ENCODE peak calls at places on chromosomes 12 and 14, in seven cellular contexts. M is GM23338, O is kidney epithelial cell, T is GM06990, J is epithelial cell of esophagus, H is lower leg skin, Z is upper lobe of right lung. A is an unnamed sample.
A peak's percentile ranks its signal among the peaks of the same experiment; 100 is the strongest.

GRCh38 chr12:38543151-38543550 is 226.6 kb downstream of the ALG10B start:
- DNase-seq in M (peak; percentile 10), O (no peak), T (no peak), J (peak; percentile 11), H (no peak), Z (peak; percentile 67), A (no peak)

GRCh38 chr12:77247542-77247941 is 182.2 kb upstream of the E2F7 start:
- DNase-seq in M (no peak), O (no peak), T (no peak), J (no peak), H (no peak), Z (no peak), A (no peak)

GRCh38 chr12:118175823-118176447 is 40.0 kb downstream of the PEBP1 start:
- DNase-seq in M (no peak), O (no peak), T (no peak), J (no peak), H (no peak), Z (no peak), A (no peak)

GRCh38 chr14:68736519-68736918 is 56.3 kb downstream of the ZFP36L1 start:
- DNase-seq in M (peak; percentile 49), O (no peak), T (no peak), J (no peak), H (no peak), Z (no peak), A (no peak)

GRCh38 chr14:78710963-78711362 is 540.8 kb downstream of the NRXN3 start:
- DNase-seq in M (no peak), O (peak; percentile 2), T (no peak), J (no peak), H (no peak), Z (no peak), A (no peak)

GRCh38 chr12:50197297-50197727 is 30.1 kb upstream of the CERS5 start:
- DNase-seq in M (no peak), O (no peak), T (no peak), J (no peak), H (no peak), Z (no peak), A (no peak)

GRCh38 chr14:32370720-32371119 is 41.6 kb downstream of the AKAP6 start:
- DNase-seq in M (no peak), O (peak; percentile 72), T (no peak), J (peak; percentile 90), H (no peak), Z (no peak), A (no peak)

GRCh38 chr14:31829256-31829923 is 247.7 kb upstream of the ARHGAP5 start:
- DNase-seq in M (peak; percentile 21), O (no peak), T (no peak), J (peak; percentile 67), H (no peak), Z (no peak), A (peak; percentile 22)

GRCh38 chr14:89563503-89563902 is 146.5 kb upstream of the FOXN3 start:
- DNase-seq in M (no peak), O (no peak), T (no peak), J (no peak), H (no peak), Z (no peak), A (no peak)

GRCh38 chr14:62691613-62692489 is 353.4 kb downstream of the KCNH5 start:
- DNase-seq in M (no peak), O (peak; percentile 38), T (no peak), J (peak; percentile 99), H (peak; percentile 40), Z (no peak), A (no peak)

GRCh38 chr12:42859612-42860011 is 270.1 kb upstream of the PRICKLE1 start:
- DNase-seq in M (no peak), O (no peak), T (no peak), J (no peak), H (no peak), Z (no peak), A (no peak)

GRCh38 chr14:56666716-56667115 is 87.1 kb downstream of the TMEM260 start:
- DNase-seq in M (no peak), O (peak; percentile 61), T (no peak), J (peak; percentile 85), H (no peak), Z (no peak), A (no peak)

GRCh38 chr12:4386756-4387155 is 7.2 kb upstream of the FGF23 start:
- DNase-seq in M (no peak), O (no peak), T (no peak), J (no peak), H (no peak), Z (no peak), A (no peak)

GRCh38 chr14:77616133-77616453 is 344 bp downstream of the SPTLC2 start:
- DNase-seq in M (no peak), O (no peak), T (no peak), J (no peak), H (no peak), Z (no peak), A (no peak)

GRCh38 chr12:70032076-70032475 is 207.0 kb downstream of the MYRFL start:
- DNase-seq in M (no peak), O (no peak), T (no peak), J (no peak), H (no peak), Z (no peak), A (no peak)

GRCh38 chr14:69355955-69356321 is 42.2 kb downstream of the ERH start:
- DNase-seq in M (no peak), O (peak; percentile 28), T (no peak), J (no peak), H (peak; percentile 37), Z (no peak), A (no peak)

GRCh38 chr14:83664389-83664788 is 1865.6 kb upstream of the FLRT2 start:
- DNase-seq in M (peak; percentile 15), O (no peak), T (no peak), J (no peak), H (no peak), Z (no peak), A (no peak)

GRCh38 chr12:2824541-2824940 is 10.3 kb downstream of the NRIP2 start:
- DNase-seq in M (no peak), O (no peak), T (no peak), J (no peak), H (no peak), Z (no peak), A (no peak)

GRCh38 chr12:122860052-122860853 is 25.0 kb downstream of the HIP1R start:
- DNase-seq in M (peak; percentile 84), O (no peak), T (peak; percentile 66), J (peak; percentile 83), H (peak; percentile 76), Z (peak; percentile 92), A (no peak)

GRCh38 chr12:76530531-76530930 is 29.0 kb downstream of the OSBPL8 start:
- DNase-seq in M (no peak), O (no peak), T (no peak), J (no peak), H (no peak), Z (no peak), A (no peak)

GRCh38 chr14:101383737-101384338 is 177.5 kb upstream of the DIO3 start:
- DNase-seq in M (no peak), O (no peak), T (no peak), J (no peak), H (no peak), Z (no peak), A (no peak)

GRCh38 chr12:25583545-25583944 is 30.5 kb upstream of the LMNTD1 start:
- DNase-seq in M (peak; percentile 32), O (no peak), T (no peak), J (peak; percentile 39), H (no peak), Z (no peak), A (no peak)

DNA sequence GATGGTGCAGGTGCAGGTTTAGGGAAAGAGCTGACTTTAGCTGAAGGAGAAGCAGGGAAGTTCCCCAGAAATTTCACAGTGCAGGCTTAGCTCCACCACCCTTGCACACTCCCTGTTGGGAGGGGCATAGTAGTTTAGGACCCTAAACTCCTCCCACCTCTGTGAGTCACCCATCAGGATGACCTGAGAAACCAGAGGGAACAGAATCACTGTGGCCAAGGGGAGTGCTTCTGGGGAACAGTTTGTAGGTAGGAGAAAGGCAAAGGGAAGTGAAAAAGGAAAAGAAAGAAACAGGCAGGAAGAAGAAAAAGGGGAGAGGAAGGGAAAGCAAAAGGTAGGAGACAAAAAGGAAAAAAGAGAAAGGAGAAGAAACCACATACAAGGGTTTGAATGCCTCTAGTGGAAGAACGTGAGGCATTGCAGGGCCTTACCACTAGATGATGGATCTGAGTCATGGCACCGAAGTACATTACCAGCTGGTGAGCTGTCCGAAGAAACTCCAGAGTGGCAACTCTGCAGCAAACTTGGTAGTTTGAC is 404.2 kb downstream of the SLC6A15 start:
- DNase-seq in M (peak; percentile 56), O (peak; percentile 37), T (no peak), J (peak; percentile 93), H (no peak), Z (no peak), A (no peak)
- H3K4me3 ChIP-seq in M (no peak overlapping the region), O (no peak overlapping the region), T (no peak overlapping the region), J (no peak overlapping the region), H (no peak overlapping the region), Z (no peak overlapping the region), A (no peak overlapping the region)

DNA sequence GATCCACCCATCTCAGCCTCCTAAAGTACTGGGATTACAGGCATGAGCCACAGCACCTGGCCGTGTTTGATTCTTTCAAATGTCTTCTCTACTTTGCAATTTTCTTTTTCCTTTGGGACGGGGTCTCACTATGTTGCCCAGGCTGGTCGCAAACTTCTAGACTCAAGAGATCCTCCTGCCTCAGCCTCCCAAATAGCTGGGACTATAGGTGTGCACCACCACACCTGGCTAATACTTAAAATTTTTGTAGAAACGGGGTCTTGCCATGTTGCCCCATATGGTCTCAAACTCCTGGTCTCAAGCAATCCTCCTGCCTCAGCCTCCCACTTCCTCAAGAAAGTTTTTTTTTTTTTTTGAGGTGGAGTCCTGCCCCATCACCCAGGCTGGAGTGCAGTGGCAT is 1.7 kb downstream of the GATC start:
- DNase-seq in M (no peak), O (no peak), T (no peak), J (no peak), H (no peak), Z (no peak), A (no peak)
- H3K4me3 ChIP-seq in M (no peak overlapping the region), O (no peak overlapping the region), T (no peak overlapping the region), J (no peak overlapping the region), H (no peak overlapping the region), Z (no peak overlapping the region), A (peak overlapping the region; percentile 22)

DNA sequence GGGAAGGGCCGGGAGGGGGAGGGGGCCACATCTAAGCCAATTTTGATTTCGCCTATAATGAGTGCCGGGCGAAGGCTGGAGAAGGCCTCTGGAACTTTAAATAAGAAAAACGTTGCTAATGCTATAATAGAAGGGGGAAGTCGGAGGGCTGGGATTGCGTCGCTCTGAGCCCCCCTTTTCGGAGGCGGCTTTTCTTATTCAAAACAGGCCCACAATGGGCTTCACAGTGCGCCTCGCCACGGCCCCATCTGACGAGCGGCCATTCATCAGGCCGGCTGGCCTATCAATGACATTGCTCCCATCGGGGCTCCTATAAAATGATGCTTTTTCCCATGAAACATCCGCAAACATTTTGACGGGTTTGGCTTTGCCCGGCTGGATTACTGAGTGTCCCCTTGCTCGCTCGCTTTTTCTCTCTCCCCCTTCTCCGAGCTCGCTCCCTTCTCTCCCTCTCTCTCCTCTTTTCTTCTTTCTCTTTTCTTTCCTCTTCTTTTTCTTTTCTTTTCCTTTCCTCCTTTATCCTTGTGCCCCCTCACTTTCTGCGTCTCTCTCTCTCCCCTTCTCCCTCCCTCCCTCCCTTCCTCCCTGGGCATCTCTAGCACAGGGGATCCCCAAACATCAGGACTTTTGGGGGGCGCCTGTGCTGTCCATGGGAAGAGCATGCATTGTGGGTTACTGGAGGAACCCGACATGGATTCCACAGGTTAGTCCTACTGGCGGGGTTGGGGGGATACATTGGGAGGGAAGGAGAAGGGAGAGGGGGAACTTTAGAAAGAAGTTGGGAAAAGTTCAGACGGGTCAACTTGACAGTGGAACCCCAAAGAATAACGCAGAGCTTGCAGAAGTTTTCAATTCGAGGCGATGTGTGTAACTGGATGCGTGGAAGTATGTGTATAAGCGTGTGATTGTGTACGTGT is at the start of gene RFX4:
- DNase-seq in M (peak; percentile 90), O (no peak), T (no peak), J (no peak), H (no peak), Z (no peak), A (no peak)
- H3K4me3 ChIP-seq in M (peak within 1 kb of the TSS; percentile 74), O (no peak within 1 kb of the TSS), T (no peak within 1 kb of the TSS), J (peak within 1 kb of the TSS; percentile 5), H (peak within 1 kb of the TSS; percentile 18), Z (peak within 1 kb of the TSS; percentile 36), A (peak within 1 kb of the TSS; percentile 72)

GRCh38 chr14:80211143-80212024 is at the start of gene DIO2:
- DNase-seq in M (peak; percentile 21), O (no peak), T (no peak), J (peak; percentile 18), H (peak; percentile 16), Z (peak; percentile 62), A (no peak)
- H3K4me3 ChIP-seq in M (peak within 1 kb of the TSS; percentile 33), O (peak within 1 kb of the TSS; percentile 3), T (no peak within 1 kb of the TSS), J (peak within 1 kb of the TSS; percentile 0), H (no peak within 1 kb of the TSS), Z (no peak within 1 kb of the TSS), A (no peak within 1 kb of the TSS)

A was measured in SK-N-MC.